ENCODE peak calls at places on chromosome 15, in nine cellular contexts. S, O, P, V, E, B, R, W and K are unnamed samples.

GRCh38 chr15:71925145-71925544 is 114.8 kb downstream of the NR2E3 start:
- DNase-seq in S (no peak), O (no peak), P (no peak), V (no peak), E (no peak), B (no peak), R (no peak), W (no peak), K (no peak)

GRCh38 chr15:65042776-65043322 is 2.3 kb upstream of the SLC51B start:
- DNase-seq in S (no peak), O (no peak), P (no peak), V (no peak), E (no peak), B (no peak), R (no peak), W (no peak), K (no peak)

GRCh38 chr15:25543156-25543555 is 104.3 kb upstream of the UBE3A start:
- DNase-seq in S (no peak), O (peak), P (no peak), V (no peak), E (no peak), B (no peak), R (no peak), W (peak), K (peak)

GRCh38 chr15:38609097-38609738 is 44.6 kb upstream of the RASGRP1 start:
- DNase-seq in S (no peak), O (no peak), P (no peak), V (no peak), E (no peak), B (no peak), R (no peak), W (no peak), K (no peak)

GRCh38 chr15:79168922-79169322 is 78.3 kb upstream of the RASGRF1 start:
- DNase-seq in S (peak), O (no peak), P (no peak), V (peak), E (peak), B (no peak), R (no peak), W (peak), K (peak)

GRCh38 chr15:61879219-61879618 is 181.0 kb downstream of the VPS13C start:
- DNase-seq in S (no peak), O (peak), P (no peak), V (no peak), E (no peak), B (no peak), R (no peak), W (peak), K (peak)

GRCh38 chr15:76169013-76169412 is 109.2 kb downstream of the TMEM266 start:
- DNase-seq in S (no peak), O (no peak), P (no peak), V (peak), E (peak), B (no peak), R (no peak), W (no peak), K (peak)

GRCh38 chr15:52107238-52107637 is 5.3 kb downstream of the BCL2L10 start:
- DNase-seq in S (no peak), O (no peak), P (no peak), V (no peak), E (no peak), B (no peak), R (no peak), W (no peak), K (no peak)

GRCh38 chr15:44066211-44066827 is 128.8 kb downstream of the FRMD5 start:
- DNase-seq in S (peak), O (peak), P (peak), V (peak), E (peak), B (peak), R (no peak), W (peak), K (peak)

GRCh38 chr15:89818287-89818686 is 3.6 kb upstream of the ANPEP start:
- DNase-seq in S (no peak), O (no peak), P (no peak), V (no peak), E (no peak), B (no peak), R (no peak), W (no peak), K (no peak)